ENCODE peak calls at places on chromosome 13, in ten cellular contexts. C is sigmoid colon, F is upper lobe of left lung, I is HCT116, X is K562, L is transverse colon, Y is vagina, W is breast epithelium, M is GM23338, J is suprapubic skin. A is an unnamed sample.

GRCh38 chr13:85286081-85286480 is 513.1 kb downstream of the SLITRK6 start:
- DNase-seq in L (no peak), Y (no peak), W (no peak), I (no peak), M (no peak), J (no peak), F (no peak), X (no peak), C (no peak), A (no peak)

GRCh38 chr13:72953391-72953960 is 105.3 kb upstream of the KLF5 start:
- DNase-seq in X (no peak), Y (no peak), L (peak), W (peak), F (peak), J (no peak), M (no peak), C (no peak), I (no peak), A (no peak)

GRCh38 chr13:114212096-114212495 is 22.6 kb upstream of the CDC16 start:
- DNase-seq in W (no peak), Y (peak), C (no peak), F (no peak), L (no peak), M (no peak), X (no peak), I (no peak), J (no peak), A (no peak)

GRCh38 chr13:24277721-24278120 is 31.7 kb upstream of the C1QTNF9 start:
- DNase-seq in Y (no peak), M (no peak), I (no peak), X (no peak), J (no peak), W (no peak), C (no peak), F (no peak), L (no peak), A (no peak)

GRCh38 chr13:38530492-38530891 is 156.4 kb upstream of the FREM2 start:
- DNase-seq in X (peak), F (no peak), J (no peak), M (peak), C (no peak), I (no peak), Y (no peak), L (no peak), W (no peak), A (no peak)

GRCh38 chr13:114131581-114132418 is 623 bp downstream of the RASA3 start:
- DNase-seq in Y (no peak), C (no peak), I (no peak), J (no peak), M (peak), W (no peak), X (peak), F (no peak), L (no peak), A (no peak)

GRCh38 chr13:20424959-20425358 is 100.7 kb downstream of the CRYL1 start:
- DNase-seq in X (no peak), C (no peak), L (no peak), M (no peak), F (no peak), W (no peak), Y (no peak), I (no peak), J (no peak), A (no peak)

GRCh38 chr13:21016487-21016886 is 44.9 kb downstream of the LATS2 start:
- DNase-seq in F (no peak), L (no peak), C (no peak), J (no peak), M (no peak), Y (no peak), W (no peak), I (no peak), X (no peak), A (no peak)

GRCh38 chr13:71865858-71866172 is 1.2 kb downstream of the DACH1 start:
- DNase-seq in C (peak), Y (no peak), F (peak), L (peak), M (peak), X (no peak), W (no peak), J (no peak), I (no peak), A (no peak)

GRCh38 chr13:84670245-84670644 is 788.0 kb upstream of the SLITRK1 start:
- DNase-seq in J (no peak), Y (no peak), L (no peak), M (no peak), C (no peak), W (no peak), I (no peak), F (no peak), X (no peak), A (no peak)

GRCh38 chr13:50721664-50721976 is 121.9 kb downstream of the DLEU7 start:
- DNase-seq in F (no peak), X (no peak), Y (no peak), W (no peak), J (no peak), I (no peak), C (no peak), M (no peak), L (no peak), A (no peak)

GRCh38 chr13:60754691-60755090 is 357.7 kb downstream of the TDRD3 start:
- DNase-seq in X (no peak), W (no peak), Y (no peak), J (no peak), L (no peak), M (no peak), C (no peak), I (no peak), F (no peak), A (no peak)

GRCh38 chr13:103537616-103538015 is 471.4 kb upstream of the SLC10A2 start:
- DNase-seq in I (no peak), J (no peak), X (no peak), Y (no peak), M (no peak), L (no peak), C (no peak), W (no peak), F (no peak), A (no peak)

GRCh38 chr13:75749407-75749806 is 113.3 kb downstream of the LMO7 start:
- DNase-seq in W (no peak), I (no peak), J (no peak), F (no peak), L (no peak), X (no peak), M (peak), Y (no peak), C (no peak), A (no peak)

GRCh38 chr13:43924549-43925245 is 45.0 kb downstream of the LACC1 start:
- DNase-seq in L (no peak), I (no peak), J (no peak), M (no peak), F (no peak), Y (no peak), X (no peak), W (no peak), C (no peak), A (no peak)

GRCh38 chr13:36819811-36820140 is 754 bp downstream of the RFXAP start:
- DNase-seq in X (peak), Y (no peak), J (no peak), F (peak), W (no peak), L (no peak), M (peak), I (no peak), C (no peak), A (no peak)

GRCh38 chr13:25116044-25116443 is 20.1 kb downstream of the PABPC3 start:
- DNase-seq in X (no peak), I (no peak), J (no peak), Y (no peak), F (no peak), L (no peak), M (no peak), C (no peak), W (no peak), A (peak)

GRCh38 chr13:70960841-70961443 is 852.7 kb upstream of the KLHL1 start:
- DNase-seq in X (no peak), J (no peak), M (peak), Y (no peak), I (no peak), C (no peak), L (no peak), W (no peak), F (no peak), A (no peak)

GRCh38 chr13:108154421-108154858 is 60.9 kb downstream of the LIG4 start:
- DNase-seq in Y (no peak), L (peak), I (no peak), F (peak), X (no peak), C (no peak), M (no peak), J (no peak), W (no peak), A (no peak)

GRCh38 chr13:27276188-27276587 is 5.6 kb downstream of the RASL11A start:
- DNase-seq in F (no peak), C (no peak), I (no peak), M (no peak), Y (no peak), W (no peak), L (no peak), X (no peak), J (no peak), A (no peak)

GRCh38 chr13:104385409-104385808 is 1319.2 kb upstream of the SLC10A2 start:
- DNase-seq in M (no peak), J (no peak), C (no peak), Y (no peak), L (no peak), F (no peak), I (no peak), W (no peak), X (no peak), A (no peak)

GRCh38 chr13:112263152-112263551 is 113.0 kb upstream of the SPACA7 start:
- DNase-seq in L (no peak), F (no peak), J (no peak), I (no peak), M (no peak), W (no peak), C (no peak), X (no peak), Y (no peak), A (peak)

GRCh38 chr13:46586766-46587509 is 34.0 kb downstream of the LRCH1 start:
- DNase-seq in J (no peak), C (no peak), Y (no peak), F (no peak), M (no peak), X (no peak), L (no peak), W (no peak), I (no peak), A (no peak)

GRCh38 chr13:50549221-50549942 is 294.1 kb downstream of the DLEU7 start:
- DNase-seq in Y (no peak), J (no peak), L (no peak), M (no peak), F (no peak), C (no peak), W (no peak), X (no peak), I (no peak), A (no peak)

GRCh38 chr13:39047560-39047959 is 9.3 kb downstream of the NHLRC3 start:
- DNase-seq in M (peak), C (no peak), L (no peak), I (no peak), Y (no peak), J (no peak), W (no peak), F (no peak), X (no peak), A (no peak)

DNA sequence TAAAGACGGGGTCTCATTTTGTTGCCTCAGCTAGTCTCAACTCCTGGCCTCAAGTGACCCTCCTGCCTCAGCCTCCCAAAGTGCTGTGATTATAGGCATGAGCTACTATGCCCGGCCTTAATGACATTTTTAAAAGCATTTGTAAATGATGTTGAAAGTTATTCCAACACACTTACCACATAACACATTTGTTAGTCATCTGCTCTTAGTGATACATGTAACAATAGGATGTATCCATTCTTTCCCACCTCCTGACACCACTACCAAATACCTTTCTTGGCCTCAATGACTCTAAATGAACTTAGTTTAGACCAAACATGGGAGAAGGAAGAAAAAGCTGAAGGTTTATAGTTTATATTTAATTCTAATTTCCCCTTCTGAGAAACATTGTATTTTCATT is 59.8 kb upstream of the MEDAG start:
- DNase-seq in X (no peak), J (no peak), F (no peak), I (no peak), M (no peak), Y (no peak), L (no peak), W (no peak), C (no peak), A (no peak)
- TF ChIP-seq POLR2AphosphoS5 in X (no peak), J (no peak), F (no peak), I (no peak), M (no peak), Y (no peak), L (no peak), W (no peak), C (no peak), A (no peak)

GRCh38 chr13:40146063-40146462 is 490.6 kb downstream of the COG6 start:
- DNase-seq in X (no peak), W (no peak), L (no peak), J (no peak), C (no peak), Y (no peak), F (no peak), I (no peak), M (peak), A (no peak)
- TF ChIP-seq CTCF in X (no peak), W (no peak), L (no peak), J (no peak), C (no peak), Y (no peak), F (no peak), I (peak), M (peak), A (no peak)

DNA sequence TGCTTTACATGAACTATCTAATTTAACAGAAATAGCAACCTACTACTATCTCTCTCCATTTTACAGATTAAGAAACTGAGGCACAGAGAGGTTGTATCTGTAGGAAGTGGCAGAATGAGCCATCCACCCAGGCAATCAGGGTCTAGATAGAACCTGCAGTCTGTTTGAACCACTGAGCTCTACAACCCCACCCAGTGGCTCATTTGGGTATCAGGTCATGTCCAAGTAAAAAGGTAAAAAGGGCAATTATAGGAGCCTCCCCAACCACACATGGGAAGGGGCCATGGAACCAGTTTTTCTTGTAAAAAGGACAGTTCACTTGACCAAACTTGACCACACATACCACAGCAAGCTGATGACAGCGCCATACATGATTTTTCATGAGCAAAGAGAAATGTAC is 92.9 kb upstream of the SGCG start:
- DNase-seq in L (no peak), J (no peak), I (peak), Y (no peak), W (no peak), F (no peak), M (peak), X (peak), C (no peak), A (no peak)
- TF ChIP-seq POLR2AphosphoS5 in L (no peak), J (no peak), I (no peak), Y (no peak), W (no peak), F (no peak), M (no peak), X (no peak), C (no peak), A (no peak)

GRCh38 chr13:42048625-42049453 is at the start of gene DGKH:
- DNase-seq in L (peak), Y (no peak), I (peak), W (peak), F (peak), M (peak), X (peak), C (peak), J (peak), A (no peak)
- TF ChIP-seq CTCF in L (no peak), Y (no peak), I (no peak), W (no peak), F (peak), M (no peak), X (no peak), C (no peak), J (no peak), A (peak)

A was measured in esophagus muscularis mucosa.